ENCODE peak calls at places on chromosome 16, in eight cellular contexts. G is Right ventricle myocardium superior; W is anterior cingulate cortex; Z is AG08395; C is head of caudate nucleus; L is HFFc6; H is activated CD8-positive, alpha-beta memory T cell treated with anti-CD3 and anti-CD28 coated beads for 1 hour; T is Caki2. Y is an unnamed sample.

GRCh38 chr16:6611535-6611934 is 721.1 kb upstream of the RBFOX1 start:
- DNase-seq in G (no peak), W (no peak), Z (no peak), C (no peak), L (no peak), H (no peak), T (no peak), Y (no peak)

GRCh38 chr16:73082608-73083007 is 34.7 kb upstream of the ZFHX3 start:
- DNase-seq in G (no peak), W (no peak), Z (peak), C (no peak), L (peak), H (no peak), T (peak), Y (no peak)

GRCh38 chr16:4570688-4571321 is 14.7 kb downstream of the C16orf96 start:
- DNase-seq in G (no peak), W (no peak), Z (no peak), C (no peak), L (no peak), H (no peak), T (no peak), Y (no peak)

GRCh38 chr16:84916156-84916555 is 95.2 kb downstream of the ZDHHC7 start:
- DNase-seq in G (peak), W (no peak), Z (no peak), C (no peak), L (no peak), H (no peak), T (no peak), Y (no peak)

GRCh38 chr16:10552998-10553491 is 27.4 kb downstream of the EMP2 start:
- DNase-seq in G (peak), W (no peak), Z (no peak), C (peak), L (no peak), H (peak), T (no peak), Y (peak)

GRCh38 chr16:21663889-21664647 is at the start of gene OTOA:
- DNase-seq in G (no peak), W (no peak), Z (no peak), C (no peak), L (no peak), H (no peak), T (no peak), Y (no peak)

GRCh38 chr16:79008036-79008868 is 592.3 kb downstream of the MAF start:
- DNase-seq in G (no peak), W (no peak), Z (no peak), C (no peak), L (no peak), H (no peak), T (no peak), Y (no peak)

GRCh38 chr16:30737794-30738648 is 10.2 kb upstream of the PHKG2 start:
- DNase-seq in G (no peak), W (no peak), Z (no peak), C (no peak), L (no peak), H (no peak), T (no peak), Y (no peak)

GRCh38 chr16:17266606-17267313 is 204.0 kb downstream of the XYLT1 start:
- DNase-seq in G (no peak), W (peak), Z (no peak), C (peak), L (no peak), H (no peak), T (peak), Y (no peak)

GRCh38 chr16:68857479-68857878 is 14.1 kb downstream of the TANGO6 start:
- DNase-seq in G (no peak), W (no peak), Z (no peak), C (no peak), L (no peak), H (no peak), T (no peak), Y (no peak)

GRCh38 chr16:3158014-3158497 is 23.2 kb downstream of the ZNF213 start:
- DNase-seq in G (peak), W (no peak), Z (no peak), C (no peak), L (no peak), H (no peak), T (peak), Y (no peak)

GRCh38 chr16:4852221-4852872 is 5.1 kb downstream of the UBN1 start:
- DNase-seq in G (no peak), W (no peak), Z (peak), C (no peak), L (no peak), H (no peak), T (no peak), Y (peak)

GRCh38 chr16:71762186-71762585 is 37.7 kb upstream of the PHLPP2 start:
- DNase-seq in G (no peak), W (no peak), Z (peak), C (no peak), L (peak), H (no peak), T (no peak), Y (no peak)

GRCh38 chr16:5252800-5253199 is 155.2 kb upstream of the EEF2KMT start:
- DNase-seq in G (no peak), W (no peak), Z (no peak), C (no peak), L (no peak), H (no peak), T (no peak), Y (no peak)

GRCh38 chr16:77835111-77835510 is 46.7 kb downstream of the VAT1L start:
- DNase-seq in G (no peak), W (no peak), Z (peak), C (no peak), L (no peak), H (no peak), T (no peak), Y (no peak)

GRCh38 chr16:85569615-85570212 is 43.4 kb upstream of the GSE1 start:
- DNase-seq in G (peak), W (no peak), Z (peak), C (no peak), L (peak), H (no peak), T (no peak), Y (no peak)

GRCh38 chr16:14003119-14003570 is 68.0 kb upstream of the MRTFB start:
- DNase-seq in G (peak), W (peak), Z (peak), C (peak), L (peak), H (no peak), T (no peak), Y (peak)

GRCh38 chr16:81632392-81633146 is 146.5 kb upstream of the PLCG2 start:
- DNase-seq in G (no peak), W (no peak), Z (peak), C (peak), L (peak), H (peak), T (peak), Y (no peak)

GRCh38 chr16:31862761-31863160 is 10.8 kb upstream of the ZNF267 start:
- DNase-seq in G (no peak), W (no peak), Z (no peak), C (no peak), L (no peak), H (no peak), T (no peak), Y (no peak)

GRCh38 chr16:66296591-66296990 is 69.9 kb upstream of the CDH5 start:
- DNase-seq in G (no peak), W (no peak), Z (no peak), C (no peak), L (no peak), H (no peak), T (no peak), Y (no peak)

GRCh38 chr16:65961491-65962143 is 404.9 kb upstream of the CDH5 start:
- DNase-seq in G (no peak), W (no peak), Z (no peak), C (no peak), L (no peak), H (no peak), T (no peak), Y (no peak)

GRCh38 chr16:3004319-3004718 is 8.4 kb upstream of the CLDN9 start:
- DNase-seq in G (no peak), W (no peak), Z (no peak), C (no peak), L (no peak), H (no peak), T (no peak), Y (no peak)

GRCh38 chr16:55663770-55664677 is 8.2 kb downstream of the SLC6A2 start:
- DNase-seq in G (no peak), W (no peak), Z (no peak), C (no peak), L (peak), H (no peak), T (no peak), Y (no peak)

GRCh38 chr16:24610421-24610765 is 71.0 kb downstream of the RBBP6 start:
- DNase-seq in G (peak), W (peak), Z (peak), C (peak), L (no peak), H (no peak), T (no peak), Y (peak)

GRCh38 chr16:82832861-82833260 is 206.1 kb downstream of the CDH13 start:
- DNase-seq in G (no peak), W (no peak), Z (peak), C (no peak), L (peak), H (no peak), T (no peak), Y (no peak)

GRCh38 chr16:4574919-4575705 is 19.0 kb downstream of the C16orf96 start:
- DNase-seq in G (no peak), W (no peak), Z (no peak), C (no peak), L (no peak), H (no peak), T (no peak), Y (no peak)